ENCODE peak calls at places on chromosomes 4 and X, in five cellular contexts. One of them, this sample, is unnamed. For H3K4me1, the result is how much of the 10 kb centered on the place peaks cover.

GRCh38 chrX:69258893-69259292 is 93.6 kb upstream of the PJA1 start:
- DNase-seq in OCI-LY7: no peak
- DNase-seq in testis: no peak
- DNase-seq in left lung: no peak
- DNase-seq in GM23248: no peak
- DNase-seq in this sample: no peak

GRCh38 chr4:73208376-73208775 is 50.2 kb downstream of the ANKRD17 start:
- DNase-seq in GM23248: peak
- DNase-seq in left lung: no peak
- DNase-seq in OCI-LY7: no peak
- DNase-seq in testis: no peak
- DNase-seq in this sample: no peak

GRCh38 chr4:145956288-145956890 is 17.8 kb upstream of the ZNF827 start:
- DNase-seq in GM23248: peak
- DNase-seq in left lung: no peak
- DNase-seq in testis: peak
- DNase-seq in OCI-LY7: peak
- DNase-seq in this sample: peak

GRCh38 chr4:26787461-26788340 is 72.9 kb upstream of the STIM2 start:
- DNase-seq in left lung: peak
- DNase-seq in GM23248: peak
- DNase-seq in testis: no peak
- DNase-seq in OCI-LY7: peak
- DNase-seq in this sample: peak

GRCh38 chr4:533318-534100 is 34.5 kb downstream of the PIGG start:
- DNase-seq in GM23248: no peak
- DNase-seq in testis: no peak
- DNase-seq in left lung: no peak
- DNase-seq in OCI-LY7: no peak
- DNase-seq in this sample: no peak

GRCh38 chr4:183889190-183889589 is 15.9 kb upstream of the STOX2 start:
- DNase-seq in testis: no peak
- DNase-seq in GM23248: no peak
- DNase-seq in left lung: no peak
- DNase-seq in OCI-LY7: no peak
- DNase-seq in this sample: no peak

GRCh38 chr4:116400480-116400879 is 684.9 kb downstream of the TRAM1L1 start:
- DNase-seq in testis: no peak
- DNase-seq in left lung: no peak
- DNase-seq in OCI-LY7: no peak
- DNase-seq in GM23248: no peak
- DNase-seq in this sample: no peak

GRCh38 chr4:184816962-184817361 is 8.8 kb downstream of the ACSL1 start:
- DNase-seq in left lung: no peak
- DNase-seq in OCI-LY7: peak
- DNase-seq in testis: no peak
- DNase-seq in GM23248: no peak
- DNase-seq in this sample: no peak

GRCh38 chrX:68978211-68978780 is 149.5 kb downstream of the EFNB1 start:
- DNase-seq in OCI-LY7: no peak
- DNase-seq in left lung: no peak
- DNase-seq in testis: no peak
- DNase-seq in GM23248: no peak
- DNase-seq in this sample: peak

GRCh38 chr4:55396305-55397023 is 707 bp downstream of the TMEM165 start:
- DNase-seq in GM23248: peak
- DNase-seq in testis: peak
- DNase-seq in OCI-LY7: peak
- DNase-seq in left lung: peak
- DNase-seq in this sample: peak

GRCh38 chr4:154615211-154615610 is 2.8 kb upstream of the FGG start:
- DNase-seq in GM23248: no peak
- DNase-seq in testis: no peak
- DNase-seq in left lung: no peak
- DNase-seq in OCI-LY7: no peak
- DNase-seq in this sample: no peak

GRCh38 chrX:140432328-140433025 is 72.4 kb downstream of the SOX3 start:
- DNase-seq in testis: peak
- DNase-seq in left lung: no peak
- DNase-seq in OCI-LY7: no peak
- DNase-seq in GM23248: peak
- DNase-seq in this sample: peak

GRCh38 chr4:185559913-185560281 is 24.6 kb upstream of the PDLIM3 start:
- DNase-seq in OCI-LY7: no peak
- DNase-seq in GM23248: peak
- DNase-seq in left lung: no peak
- DNase-seq in testis: no peak
- DNase-seq in this sample: peak

GRCh38 chrX:151240237-151240636 is 63.9 kb downstream of the GPR50 start:
- DNase-seq in OCI-LY7: no peak
- DNase-seq in testis: no peak
- DNase-seq in GM23248: no peak
- DNase-seq in left lung: no peak
- DNase-seq in this sample: no peak

DNA sequence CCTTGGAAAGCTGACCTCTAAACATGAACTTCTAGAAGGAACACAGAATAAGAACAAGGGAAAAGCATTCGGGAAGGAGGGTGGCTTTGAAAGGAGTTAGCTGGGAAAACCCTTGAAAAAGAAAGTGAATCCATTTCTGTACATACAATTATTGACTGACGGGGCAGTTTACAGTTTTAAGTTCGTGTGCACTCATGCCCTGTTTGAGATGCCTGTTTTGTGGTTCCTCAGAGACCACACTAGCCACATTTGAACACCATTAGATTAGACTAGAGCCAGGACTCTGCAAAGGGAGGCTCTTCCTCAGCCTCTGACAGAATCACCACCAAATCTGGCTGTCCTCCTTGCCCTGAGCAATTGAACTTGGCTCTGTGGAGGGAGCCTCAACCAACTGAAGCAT is 158.3 kb downstream of the PALLD start:
- DNase-seq in GM23248: no peak
- DNase-seq in left lung: no peak
- DNase-seq in OCI-LY7: no peak
- DNase-seq in testis: no peak
- DNase-seq in this sample: no peak
- H3K27ac ChIP-seq in GM23248: no peak
- H3K27ac ChIP-seq in left lung: no peak
- H3K27ac ChIP-seq in OCI-LY7: no peak
- H3K27ac ChIP-seq in testis: no peak
- H3K27ac ChIP-seq in this sample: no peak

GRCh38 chrX:50154429-50154828 is 46.4 kb downstream of the AKAP4 start:
- DNase-seq in testis: no peak
- DNase-seq in left lung: no peak
- DNase-seq in OCI-LY7: no peak
- DNase-seq in GM23248: no peak
- DNase-seq in this sample: no peak

GRCh38 chrX:50158616-50159015 is 42.2 kb downstream of the AKAP4 start:
- DNase-seq in testis: no peak
- DNase-seq in left lung: no peak
- DNase-seq in GM23248: no peak
- DNase-seq in OCI-LY7: no peak
- DNase-seq in this sample: no peak

GRCh38 chrX:50152421-50152820 is 48.4 kb downstream of the AKAP4 start:
- DNase-seq in left lung: no peak
- DNase-seq in GM23248: no peak
- DNase-seq in testis: no peak
- DNase-seq in OCI-LY7: no peak
- DNase-seq in this sample: no peak

GRCh38 chrX:50161143-50161542 is 39.7 kb downstream of the AKAP4 start:
- DNase-seq in OCI-LY7: no peak
- DNase-seq in left lung: no peak
- DNase-seq in testis: no peak
- DNase-seq in GM23248: peak
- DNase-seq in this sample: no peak

DNA sequence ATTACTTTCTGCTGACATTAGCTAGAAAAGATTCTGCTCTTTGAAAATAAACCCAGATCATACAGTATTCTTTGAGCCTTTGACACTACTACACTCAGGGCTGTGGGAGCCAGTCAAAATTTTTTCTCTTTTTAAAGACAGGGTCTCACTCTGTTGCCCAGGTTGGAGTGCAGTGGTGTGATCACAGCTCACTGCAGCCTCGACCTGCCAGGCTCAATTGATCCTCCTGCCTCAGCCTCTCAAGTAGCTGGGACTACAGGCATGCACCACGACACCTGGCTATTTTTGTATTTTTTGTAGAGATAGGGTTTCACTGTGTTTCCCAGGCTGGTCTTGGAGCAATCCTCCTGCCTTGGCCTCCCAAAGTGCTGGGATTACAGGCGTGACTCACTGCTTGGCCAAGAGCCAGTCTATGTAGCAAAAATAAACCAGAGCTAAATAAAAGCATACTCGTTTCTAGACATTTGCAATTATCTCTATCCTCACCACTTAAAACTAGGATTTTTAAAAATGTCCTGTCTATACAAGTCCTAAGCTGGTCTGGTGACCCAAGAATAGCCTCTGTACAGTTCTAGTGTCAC is 43.2 kb downstream of the AKAP4 start:
- DNase-seq in GM23248: peak
- DNase-seq in left lung: no peak
- DNase-seq in OCI-LY7: no peak
- DNase-seq in testis: peak
- DNase-seq in this sample: no peak
- H3K4me1 ChIP-seq in GM23248: under half
- H3K4me1 ChIP-seq in left lung: under half
- H3K4me1 ChIP-seq in OCI-LY7: under half
- H3K4me1 ChIP-seq in testis: under half
- H3K4me1 ChIP-seq in this sample: under half

GRCh38 chr4:92433272-92433758 is 129.5 kb downstream of the GRID2 start:
- DNase-seq in OCI-LY7: no peak
- DNase-seq in testis: no peak
- DNase-seq in GM23248: no peak
- DNase-seq in left lung: no peak
- DNase-seq in this sample: no peak
- H3K27ac ChIP-seq in OCI-LY7: no peak
- H3K27ac ChIP-seq in testis: no peak
- H3K27ac ChIP-seq in GM23248: no peak
- H3K27ac ChIP-seq in left lung: no peak
- H3K27ac ChIP-seq in this sample: no peak

DNA sequence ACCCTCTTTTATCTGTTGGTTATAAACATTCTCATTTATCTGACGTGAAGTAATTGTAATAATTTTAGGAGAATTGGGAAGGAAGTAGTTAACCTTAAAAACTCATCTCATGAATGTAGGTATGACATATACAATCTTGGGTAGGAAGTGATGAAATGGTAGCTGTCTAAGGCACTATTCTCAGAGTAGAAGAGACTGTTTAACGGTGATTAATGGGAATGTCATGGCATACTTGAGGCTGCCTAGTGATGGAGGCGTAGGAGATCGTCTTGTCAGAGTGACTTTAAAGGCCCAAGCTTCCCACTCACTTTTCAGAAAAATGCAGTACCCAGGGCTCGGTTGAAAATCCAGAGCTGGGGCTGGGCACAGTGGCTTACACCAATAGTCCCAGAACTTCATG is 19.4 kb upstream of the AGA start:
- DNase-seq in GM23248: peak
- DNase-seq in testis: no peak
- DNase-seq in OCI-LY7: no peak
- DNase-seq in left lung: no peak
- DNase-seq in this sample: no peak
- H3K4me1 ChIP-seq in GM23248: under half
- H3K4me1 ChIP-seq in testis: under half
- H3K4me1 ChIP-seq in OCI-LY7: under half
- H3K4me1 ChIP-seq in left lung: under half
- H3K4me1 ChIP-seq in this sample: under half

GRCh38 chr4:76702440-76703122 is 195.4 kb downstream of the SOWAHB start:
- DNase-seq in testis: no peak
- DNase-seq in left lung: no peak
- DNase-seq in GM23248: no peak
- DNase-seq in OCI-LY7: no peak
- DNase-seq in this sample: no peak
- H3K27ac ChIP-seq in testis: no peak
- H3K27ac ChIP-seq in left lung: peak
- H3K27ac ChIP-seq in GM23248: peak
- H3K27ac ChIP-seq in OCI-LY7: no peak
- H3K27ac ChIP-seq in this sample: no peak

DNA sequence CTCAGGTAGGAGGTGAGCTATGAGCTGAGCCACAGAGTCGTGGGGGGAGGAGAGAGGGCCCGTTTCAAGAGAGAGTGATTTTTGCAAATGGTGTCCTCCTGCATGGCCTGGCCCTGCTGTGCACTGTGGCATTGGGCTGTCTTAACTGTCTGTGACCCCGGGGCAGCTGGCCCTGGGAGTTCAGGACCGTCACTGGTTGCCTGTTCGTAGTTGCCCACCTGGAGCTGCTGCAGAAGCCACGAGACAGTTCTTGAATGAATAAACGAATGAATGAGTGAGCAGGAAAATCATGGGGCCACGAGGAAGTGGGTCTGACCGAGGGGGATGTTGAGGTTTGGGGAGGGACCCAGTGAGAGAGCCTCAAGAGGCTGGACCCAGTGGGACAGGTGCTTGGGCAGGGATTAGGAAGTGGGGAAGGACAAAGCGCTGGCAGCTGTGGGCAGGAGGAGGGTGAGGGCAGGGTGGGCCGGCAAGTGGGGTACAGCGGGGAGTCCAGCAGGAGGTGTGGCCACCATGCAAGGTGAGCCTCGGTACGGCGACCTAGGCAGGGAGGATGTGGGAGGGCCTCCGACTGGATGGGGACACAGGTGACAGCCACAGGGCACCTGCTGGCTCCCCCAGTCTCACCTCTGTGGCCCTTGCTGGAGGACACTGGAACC is 10.1 kb downstream of the RGS12 start:
- DNase-seq in GM23248: no peak
- DNase-seq in OCI-LY7: peak
- DNase-seq in testis: peak
- DNase-seq in left lung: peak
- DNase-seq in this sample: no peak
- H3K4me1 ChIP-seq in GM23248: under half
- H3K4me1 ChIP-seq in OCI-LY7: under half
- H3K4me1 ChIP-seq in testis: under half
- H3K4me1 ChIP-seq in left lung: half or more
- H3K4me1 ChIP-seq in this sample: under half

GRCh38 chr4:40848251-40848650 is 98.5 kb downstream of the NSUN7 start:
- DNase-seq in left lung: no peak
- DNase-seq in GM23248: no peak
- DNase-seq in testis: no peak
- DNase-seq in OCI-LY7: no peak
- DNase-seq in this sample: no peak
- H3K27ac ChIP-seq in left lung: no peak
- H3K27ac ChIP-seq in GM23248: no peak
- H3K27ac ChIP-seq in testis: no peak
- H3K27ac ChIP-seq in OCI-LY7: no peak
- H3K27ac ChIP-seq in this sample: no peak

DNA sequence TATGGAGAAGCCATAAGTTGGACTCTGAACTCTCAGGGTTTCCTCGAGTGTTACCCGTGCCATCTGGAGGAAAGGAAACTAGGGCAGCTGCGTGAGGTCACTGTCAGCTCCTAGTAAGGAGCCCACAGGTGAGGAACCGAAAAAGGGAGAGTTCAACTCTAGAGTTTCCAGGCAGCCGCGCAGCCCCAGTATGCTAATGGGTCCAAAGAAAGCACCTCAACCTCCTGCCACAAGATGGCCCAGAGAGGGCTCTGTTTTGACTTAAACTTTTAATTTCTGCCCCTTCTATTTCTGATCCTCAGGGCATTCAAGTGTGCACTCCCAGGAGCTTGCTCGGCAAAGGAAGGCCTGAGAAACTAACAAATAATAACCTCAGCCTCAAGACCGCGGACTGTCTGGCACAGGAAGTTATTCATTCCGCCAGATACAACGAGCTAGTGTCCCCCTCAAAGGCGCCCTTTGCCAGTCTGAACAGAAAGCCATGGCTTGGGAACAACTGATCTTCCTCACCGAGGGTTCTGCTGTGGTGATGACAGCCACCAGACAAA is 13.9 kb downstream of the SCARB2 start:
- DNase-seq in GM23248: no peak
- DNase-seq in testis: no peak
- DNase-seq in left lung: no peak
- DNase-seq in OCI-LY7: peak
- DNase-seq in this sample: peak
- H3K4me1 ChIP-seq in GM23248: under half
- H3K4me1 ChIP-seq in testis: half or more
- H3K4me1 ChIP-seq in left lung: half or more
- H3K4me1 ChIP-seq in OCI-LY7: under half
- H3K4me1 ChIP-seq in this sample: half or more

This sample was measured in thyroid gland.